ENCODE peak calls at places on chromosomes 16 and 17, in four cellular contexts. J is GM12878, T is heart left ventricle, K is tibial nerve. E is an unnamed sample.

GRCh38 chr16:21656795-21657768 is 4.7 kb upstream of the IGSF6 start:
- DNase-seq in T (no peak), J (peak; percentile 32), K (no peak), E (no peak)

GRCh38 chr16:84043486-84044107 is 1.0 kb upstream of the SLC38A8 start:
- DNase-seq in K (no peak), T (peak; percentile 47), J (no peak), E (peak; percentile 54)

GRCh38 chr16:50372611-50373344 is 4.0 kb upstream of the BRD7 start:
- DNase-seq in T (peak; percentile 76), K (no peak), J (no peak), E (no peak)

GRCh38 chr17:83036193-83036592 is 43.2 kb upstream of the METRNL start:
- DNase-seq in T (no peak), K (no peak), J (no peak), E (no peak)

GRCh38 chr17:74569001-74569391 is 1.7 kb upstream of the CD300H start:
- DNase-seq in J (no peak), K (no peak), T (no peak), E (no peak)

GRCh38 chr16:86222965-86223551 is 287.3 kb upstream of the FOXF1 start:
- DNase-seq in T (no peak), K (no peak), J (no peak), E (no peak)

GRCh38 chr17:63819585-63820537 is 7.4 kb upstream of the PSMC5 start:
- DNase-seq in J (no peak), T (no peak), K (no peak), E (no peak)

GRCh38 chr16:79950932-79951719 is 350.6 kb upstream of the MAF start:
- DNase-seq in J (no peak), T (no peak), K (no peak), E (no peak)

GRCh38 chr17:48378696-48379095 is 51.3 kb downstream of the SKAP1 start:
- DNase-seq in J (no peak), K (no peak), T (no peak), E (no peak)

DNA sequence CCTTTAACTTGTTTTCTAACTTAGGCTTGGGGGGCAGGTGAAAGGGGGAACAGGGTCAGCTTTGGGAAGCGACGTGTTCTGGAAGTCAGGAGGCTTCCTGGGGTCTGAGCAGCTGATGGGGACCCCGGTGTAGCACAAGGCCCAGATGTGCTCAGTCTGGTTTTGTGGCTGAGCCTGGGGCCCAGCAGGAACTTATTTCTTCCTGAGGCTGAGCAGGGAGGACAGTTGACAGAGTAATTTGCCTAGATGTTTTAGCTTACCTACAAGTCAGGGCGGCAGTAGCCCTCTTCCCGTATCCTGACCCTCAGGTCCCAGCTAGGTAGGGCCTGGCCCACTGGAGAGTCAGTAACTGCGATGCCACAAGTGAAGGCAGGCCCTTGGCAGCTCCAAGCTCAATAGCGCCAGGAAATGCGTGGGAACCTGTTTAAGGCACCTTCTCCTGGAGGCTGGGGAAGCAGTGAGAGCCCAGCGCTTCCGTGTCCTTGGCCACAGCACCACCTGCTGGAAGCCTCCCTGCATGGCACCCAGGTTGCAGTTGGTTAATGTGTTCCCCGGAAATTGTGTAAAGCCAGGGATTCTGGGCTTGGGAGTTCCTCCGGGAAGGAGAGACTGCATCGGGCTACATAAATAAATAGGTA is 5.2 kb downstream of the CCR7 start:
- DNase-seq in J (peak; percentile 72), T (peak; percentile 91), K (peak; percentile 87), E (peak; percentile 94)
- H3K4me1 ChIP-seq in J (peaks cover 33% of the 10 kb centered on the region), T (peaks cover 38% of the 10 kb centered on the region), K (peaks cover 3% of the 10 kb centered on the region), E (peaks cover 95% of the 10 kb centered on the region)

DNA sequence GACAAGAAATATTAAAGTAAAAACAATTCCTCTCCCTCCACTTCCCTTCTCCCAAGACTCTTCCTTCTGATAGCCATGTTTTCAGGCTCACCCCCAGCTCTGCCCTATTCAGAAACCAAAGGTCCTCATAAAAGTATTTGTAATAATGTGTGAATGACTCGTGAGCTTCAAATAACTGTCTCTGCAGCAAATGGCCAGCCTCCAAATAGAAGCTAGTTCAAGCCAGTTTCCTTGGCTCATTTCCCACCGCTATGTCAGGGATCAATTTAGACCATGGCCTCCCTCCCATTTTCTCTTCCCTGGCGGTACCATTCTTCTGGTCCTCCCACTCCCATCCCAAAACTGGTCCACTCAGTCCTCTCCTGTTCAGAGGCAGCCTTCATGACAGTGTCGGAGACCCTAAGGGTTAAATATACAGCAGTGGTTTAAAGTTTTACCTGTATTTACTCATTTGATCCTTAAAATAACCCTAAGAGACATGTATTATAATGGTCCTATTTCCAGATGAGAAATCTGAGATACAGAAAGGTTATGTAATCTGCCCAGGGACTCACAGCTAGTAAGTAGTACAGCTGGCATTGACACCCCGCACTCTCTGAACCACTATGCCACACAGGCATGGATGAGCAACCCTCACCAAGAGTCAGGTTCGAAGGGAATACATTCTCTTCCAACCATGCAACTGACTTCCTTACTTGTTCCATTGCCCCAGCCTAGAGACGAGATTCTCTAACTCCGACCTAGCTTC is 42.9 kb downstream of the GAS7 start:
- DNase-seq in K (no peak), J (no peak), T (no peak), E (no peak)
- TF ChIP-seq POLR2A in K (no peak), J (no peak), T (no peak), E (no peak)

DNA sequence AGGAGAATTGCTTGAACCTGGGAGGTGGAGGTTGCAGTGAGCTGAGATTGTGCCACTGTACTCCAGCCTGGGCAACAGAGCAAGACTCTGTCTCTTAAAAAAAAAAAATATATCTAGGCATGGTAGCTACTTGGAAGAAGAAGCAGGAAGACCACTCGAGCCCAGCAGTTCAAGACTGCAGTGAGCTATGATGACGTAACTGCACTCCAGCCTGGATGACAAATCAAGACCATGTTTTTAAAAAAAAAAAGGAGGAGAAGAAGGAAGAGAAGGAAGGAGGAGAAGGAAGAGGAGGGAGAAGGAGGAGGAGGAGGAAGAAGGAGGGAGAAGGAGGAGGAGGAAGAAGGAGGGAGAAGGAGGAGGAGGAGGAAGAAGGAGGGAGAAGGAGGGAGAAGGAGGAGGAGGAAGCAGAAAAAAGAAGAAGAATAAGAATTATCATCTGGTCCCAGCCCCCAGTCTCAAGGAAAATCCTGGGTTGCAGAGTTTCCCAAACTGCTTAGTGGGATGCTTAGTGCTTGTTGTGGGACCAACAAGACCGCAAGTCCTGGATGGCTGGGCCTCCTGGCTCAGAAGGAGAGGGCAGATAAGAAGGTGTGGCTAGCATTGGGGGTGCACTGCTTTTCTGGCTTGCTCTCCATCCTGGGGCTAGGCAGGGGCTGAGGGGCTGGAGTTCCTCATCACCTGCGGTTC is 3.7 kb upstream of the DRC7 start:
- DNase-seq in K (no peak), J (no peak), T (no peak), E (peak; percentile 71)
- H3K4me1 ChIP-seq in K (no peaks in the 10 kb centered on the region), J (peaks cover 17% of the 10 kb centered on the region), T (no peaks in the 10 kb centered on the region), E (peaks cover 55% of the 10 kb centered on the region)

GRCh38 chr17:76264425-76264754 is 758 bp upstream of the UBALD2 start:
- DNase-seq in K (no peak), T (no peak), J (no peak), E (no peak)
- TF ChIP-seq POLR2A in K (no peak), T (no peak), J (no peak), E (no peak)

GRCh38 chr17:77419547-77420475 is 279.0 kb downstream of the SEC14L1 start:
- DNase-seq in T (no peak), K (no peak), J (no peak), E (no peak)
- H3K4me1 ChIP-seq in T (peaks cover 56% of the 10 kb centered on the region), K (no peaks in the 10 kb centered on the region), J (peaks cover 18% of the 10 kb centered on the region), E (peaks cover 60% of the 10 kb centered on the region)

DNA sequence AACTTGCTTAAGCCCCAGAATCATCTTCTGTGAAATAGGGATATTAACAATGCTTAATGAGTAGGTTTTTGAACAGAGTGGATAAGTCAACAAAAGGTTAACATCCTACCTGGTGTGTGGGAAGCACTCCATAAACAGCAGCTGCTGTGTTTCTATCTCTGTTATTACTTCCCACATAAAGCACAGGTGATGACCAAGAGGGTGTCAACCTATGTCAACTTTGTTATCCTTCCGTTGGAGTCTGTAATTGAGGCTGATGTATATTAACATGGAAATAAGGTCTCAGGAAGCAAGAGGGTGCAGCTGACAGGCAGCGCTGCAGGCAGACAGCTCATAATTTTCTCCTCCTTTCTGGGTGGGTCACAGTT is 269.4 kb downstream of the SNX29 start:
- DNase-seq in K (no peak), T (no peak), J (no peak), E (no peak)
- TF ChIP-seq POLR2A in K (no peak), T (no peak), J (no peak), E (no peak)

DNA sequence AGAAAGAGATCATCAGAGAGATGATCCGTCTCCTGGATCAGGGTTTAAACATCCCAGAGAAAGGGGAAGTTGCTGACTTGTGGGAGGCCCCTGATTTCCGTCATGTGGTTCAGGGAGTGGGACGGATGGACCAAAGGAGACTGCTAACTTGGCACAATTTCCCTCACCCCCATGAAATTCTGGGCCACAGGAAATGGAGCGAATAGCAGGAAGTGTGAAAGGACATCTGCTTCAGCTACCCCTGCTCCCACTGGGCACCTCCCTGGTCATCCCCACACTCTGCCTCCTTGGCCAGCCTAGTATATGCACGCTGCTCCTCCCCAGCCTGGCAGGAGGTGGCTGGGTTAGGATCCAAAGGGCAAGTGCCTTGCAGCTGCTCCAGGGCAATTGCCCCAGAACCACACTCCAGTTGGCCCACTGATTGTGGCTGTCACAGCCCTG is 1.3 kb downstream of the ARRB2 start:
- DNase-seq in T (no peak), J (no peak), K (no peak), E (no peak)
- H3K4me1 ChIP-seq in T (peaks cover 10% of the 10 kb centered on the region), J (peaks cover 28% of the 10 kb centered on the region), K (no peaks in the 10 kb centered on the region), E (peaks cover 73% of the 10 kb centered on the region)

DNA sequence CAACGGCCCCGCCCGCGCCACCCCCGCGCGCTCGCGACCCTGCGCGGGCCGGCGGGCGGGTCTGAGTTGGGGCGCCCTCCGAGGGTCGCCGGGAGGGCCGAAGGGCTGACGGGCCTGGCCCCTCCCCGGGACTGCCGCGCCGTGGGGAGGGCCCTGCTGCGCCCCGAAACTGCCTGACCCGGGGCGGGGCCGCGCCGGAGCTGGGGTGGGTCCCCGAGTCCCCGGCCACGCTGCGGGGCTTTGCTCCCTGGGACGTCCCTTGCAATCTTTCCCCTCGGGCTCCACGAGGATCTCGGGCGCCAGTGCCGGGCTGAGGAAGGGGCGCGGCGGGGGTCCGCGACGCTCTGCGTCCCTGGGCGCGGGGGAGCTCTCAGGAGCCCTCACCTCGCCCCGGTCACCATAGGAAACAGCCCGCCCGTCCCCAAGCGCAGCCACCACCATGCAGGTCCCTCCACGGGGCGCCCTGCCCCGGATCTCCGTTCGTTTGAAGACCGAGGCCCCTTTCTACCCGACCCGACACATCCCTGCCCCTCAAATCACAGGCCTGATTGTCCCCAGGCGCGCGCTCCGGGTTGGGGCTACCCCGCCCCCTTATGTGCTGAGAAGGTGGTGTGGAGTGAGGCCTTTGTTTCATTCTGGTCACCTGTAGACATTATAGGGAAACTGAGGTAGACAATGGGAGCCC is 527 bp upstream of the ACTG1 start:
- DNase-seq in K (peak; percentile 58), J (no peak), T (no peak), E (peak; percentile 94)
- TF ChIP-seq POLR2A in K (peak; percentile 39), J (peak; percentile 59), T (peak; percentile 90), E (peak; percentile 43)

GRCh38 chr17:4509402-4509801 is 10.7 kb downstream of the SPNS2 start:
- DNase-seq in T (no peak), J (peak; percentile 4), K (no peak), E (peak; percentile 85)

GRCh38 chr17:4508207-4508606 is 9.5 kb downstream of the SPNS2 start:
- DNase-seq in T (no peak), J (no peak), K (no peak), E (no peak)

GRCh38 chr17:4506180-4506814 is 7.6 kb downstream of the SPNS2 start:
- DNase-seq in K (no peak), T (no peak), J (no peak), E (no peak)

GRCh38 chr17:4506892-4507291 is 8.2 kb downstream of the SPNS2 start:
- DNase-seq in J (no peak), K (no peak), T (no peak), E (no peak)

GRCh38 chr17:4507361-4508111 is 8.9 kb downstream of the SPNS2 start:
- DNase-seq in J (no peak), T (no peak), K (no peak), E (no peak)
- H3K4me1 ChIP-seq in J (peaks cover 6% of the 10 kb centered on the region), T (peaks cover 73% of the 10 kb centered on the region), K (no peaks in the 10 kb centered on the region), E (peaks cover 57% of the 10 kb centered on the region)

E was measured in spleen.